ENCODE peak calls at places on chromosomes 13 and 19, in nine cellular contexts. A is C1 segment of cervical spinal cord; W is sciatic nerve; X is stimulated activated CD4-positive, alpha-beta T cell treated with anti-CD3 and anti-CD28 coated beads, TNF-alpha, amount 100 ng/mL, for 1 hour; R is non-pigmented ciliary epithelial cell; P is activated CD4-positive, CD25-positive, alpha-beta regulatory T cell treated with anti-CD3 and anti-CD28 coated beads, Interleukin-2, amount 50 U/mL, for 72 hours; H is left lung; Z is NCI-H187; Y is iris pigment epithelial cell. K is an unnamed sample.

GRCh38 chr13:33722216-33722900 is 95.6 kb upstream of the RFC3 start:
- DNase-seq in A (no peak), W (no peak), X (no peak), R (no peak), P (no peak), H (no peak), Z (no peak), Y (peak; percentile 19), K (no peak)

GRCh38 chr13:38914070-38914469 is 76.6 kb downstream of the STOML3 start:
- DNase-seq in A (no peak), W (no peak), X (no peak), R (no peak), P (no peak), H (no peak), Z (no peak), Y (no peak), K (no peak)

GRCh38 chr19:53463263-53463662 is 4.3 kb upstream of the ZNF813 start:
- DNase-seq in A (peak; percentile 75), W (peak; percentile 84), X (no peak), R (no peak), P (peak; percentile 34), H (no peak), Z (no peak), Y (peak; percentile 48), K (no peak)

GRCh38 chr13:75600371-75600770 is 35.8 kb upstream of the LMO7 start:
- DNase-seq in A (no peak), W (no peak), X (no peak), R (no peak), P (no peak), H (no peak), Z (no peak), Y (no peak), K (no peak)

GRCh38 chr19:27654266-27654990 is 1558.5 kb downstream of the UQCRFS1 start:
- DNase-seq in A (no peak), W (no peak), X (no peak), R (no peak), P (no peak), H (no peak), Z (no peak), Y (no peak), K (no peak)

GRCh38 chr13:113582841-113583631 is 1.5 kb upstream of the TFDP1 start:
- DNase-seq in A (no peak), W (peak; percentile 53), X (no peak), R (no peak), P (no peak), H (peak; percentile 65), Z (no peak), Y (no peak), K (no peak)

GRCh38 chr13:92362717-92363116 is 863.9 kb upstream of the GPC6 start:
- DNase-seq in A (no peak), W (no peak), X (no peak), R (no peak), P (no peak), H (no peak), Z (no peak), Y (no peak), K (peak; percentile 50)

GRCh38 chr13:114017028-114017630 is 43.3 kb upstream of the C13orf46 start:
- DNase-seq in A (no peak), W (no peak), X (no peak), R (no peak), P (no peak), H (peak; percentile 61), Z (no peak), Y (no peak), K (no peak)

GRCh38 chr13:113186061-113186900 is 22.2 kb downstream of the PCID2 start:
- DNase-seq in A (no peak), W (no peak), X (no peak), R (no peak), P (no peak), H (no peak), Z (no peak), Y (peak; percentile 22), K (no peak)

GRCh38 chr13:32802159-32802558 is 214.1 kb upstream of the KL start:
- DNase-seq in A (no peak), W (no peak), X (no peak), R (no peak), P (no peak), H (no peak), Z (no peak), Y (no peak), K (no peak)

GRCh38 chr19:46697142-46697960 is 19.6 kb downstream of the PRKD2 start:
- DNase-seq in A (peak; percentile 25), W (peak; percentile 94), X (no peak), R (no peak), P (no peak), H (peak; percentile 95), Z (peak; percentile 98), Y (peak; percentile 84), K (peak; percentile 51)

GRCh38 chr13:52842440-52842839 is 6.0 kb downstream of the PCDH8 start:
- DNase-seq in A (no peak), W (no peak), X (no peak), R (no peak), P (no peak), H (no peak), Z (no peak), Y (no peak), K (no peak)

GRCh38 chr13:86581711-86582110 is 782.5 kb upstream of the SLITRK6 start:
- DNase-seq in A (no peak), W (no peak), X (no peak), R (no peak), P (no peak), H (no peak), Z (no peak), Y (peak; percentile 14), K (no peak)

GRCh38 chr13:65155861-65156260 is 2074.3 kb downstream of the PCDH9 start:
- DNase-seq in A (no peak), W (no peak), X (no peak), R (no peak), P (no peak), H (no peak), Z (no peak), Y (no peak), K (no peak)

GRCh38 chr13:48808689-48809088 is 155.0 kb downstream of the CYSLTR2 start:
- DNase-seq in A (no peak), W (no peak), X (no peak), R (no peak), P (no peak), H (no peak), Z (no peak), Y (peak; percentile 80), K (no peak)

GRCh38 chr19:32469796-32470195 is 64.2 kb downstream of the DPY19L3 start:
- DNase-seq in A (no peak), W (no peak), X (no peak), R (peak; percentile 6), P (no peak), H (no peak), Z (no peak), Y (peak; percentile 19), K (no peak)

GRCh38 chr19:1295169-1296012 is 9.7 kb downstream of the EFNA2 start:
- DNase-seq in A (no peak), W (peak; percentile 65), X (no peak), R (no peak), P (no peak), H (no peak), Z (no peak), Y (no peak), K (no peak)

GRCh38 chr13:44854264-44855060 is 134.8 kb downstream of the NUFIP1 start:
- DNase-seq in A (no peak), W (no peak), X (no peak), R (no peak), P (no peak), H (no peak), Z (peak; percentile 20), Y (no peak), K (no peak)

GRCh38 chr13:32036131-32036695 is 4.6 kb downstream of the FRY start:
- DNase-seq in A (no peak), W (no peak), X (no peak), R (no peak), P (no peak), H (no peak), Z (no peak), Y (no peak), K (no peak)

GRCh38 chr19:31586282-31586681 is 237.0 kb upstream of the TSHZ3 start:
- DNase-seq in A (no peak), W (no peak), X (no peak), R (peak; percentile 23), P (no peak), H (no peak), Z (no peak), Y (peak; percentile 10), K (no peak)

GRCh38 chr19:40778045-40778864 is at the start of gene RAB4B:
- DNase-seq in A (peak; percentile 100), W (peak; percentile 100), X (peak; percentile 100), R (peak; percentile 99), P (peak; percentile 100), H (peak; percentile 99), Z (peak; percentile 100), Y (peak; percentile 100), K (peak; percentile 100)

GRCh38 chr13:18953139-18953930 is 228.3 kb downstream of the TUBA3C start:
- DNase-seq in A (no peak), W (no peak), X (no peak), R (no peak), P (no peak), H (peak; percentile 38), Z (no peak), Y (no peak), K (no peak)

GRCh38 chr19:58474291-58474996 is 1.7 kb upstream of the ZNF446 start:
- DNase-seq in A (no peak), W (no peak), X (no peak), R (peak; percentile 60), P (no peak), H (no peak), Z (no peak), Y (peak; percentile 76), K (no peak)

GRCh38 chr13:98900442-98900841 is 77.4 kb downstream of the DOCK9 start:
- DNase-seq in A (no peak), W (no peak), X (no peak), R (no peak), P (no peak), H (no peak), Z (no peak), Y (no peak), K (no peak)

GRCh38 chr19:44303976-44304568 is 753 bp downstream of the ZNF235 start:
- DNase-seq in A (no peak), W (no peak), X (no peak), R (no peak), P (no peak), H (no peak), Z (no peak), Y (peak; percentile 32), K (no peak)